ENCODE peak calls at places on chromosomes 6 and 20, in nine cellular contexts. U is testis, A is brain microvascular endothelial cell, Q is cardiac muscle cell, Y is mucosa of descending colon, J is WERI-Rb-1, X is fibroblast of mammary gland, R is OCI-LY7, H is PC-3. Z is an unnamed sample.

GRCh38 chr6:126123226-126123625 is 136.9 kb downstream of the TRMT11 start:
- DNase-seq in U (peak), A (peak), Q (peak), Y (no peak), J (no peak), X (no peak), R (no peak), H (no peak), Z (no peak)

GRCh38 chr6:106511274-106512047 is 117.8 kb downstream of the RTN4IP1 start:
- DNase-seq in U (no peak), A (no peak), Q (peak), Y (peak), J (peak), X (peak), R (peak), H (peak), Z (peak)

GRCh38 chr20:24980321-24981053 is 12.1 kb downstream of the APMAP start:
- DNase-seq in U (no peak), A (no peak), Q (no peak), Y (no peak), J (no peak), X (no peak), R (no peak), H (no peak), Z (no peak)

GRCh38 chr6:104617541-104618072 is 242.1 kb downstream of the HACE1 start:
- DNase-seq in U (no peak), A (no peak), Q (no peak), Y (no peak), J (no peak), X (no peak), R (no peak), H (no peak), Z (no peak)

GRCh38 chr6:160428069-160428430 is 79.9 kb downstream of the SLC22A3 start:
- DNase-seq in U (peak), A (no peak), Q (peak), Y (no peak), J (no peak), X (peak), R (no peak), H (no peak), Z (no peak)

GRCh38 chr6:37516920-37517405 is 17.3 kb upstream of the CCDC167 start:
- DNase-seq in U (no peak), A (no peak), Q (no peak), Y (peak), J (peak), X (peak), R (no peak), H (no peak), Z (no peak)

GRCh38 chr6:109079981-109080380 is 14.7 kb downstream of the SESN1 start:
- DNase-seq in U (peak), A (no peak), Q (no peak), Y (no peak), J (no peak), X (no peak), R (peak), H (no peak), Z (no peak)

GRCh38 chr6:12009904-12010634 is 2.0 kb upstream of the HIVEP1 start:
- DNase-seq in U (no peak), A (peak), Q (peak), Y (no peak), J (no peak), X (peak), R (no peak), H (peak), Z (no peak)

GRCh38 chr6:40599580-40599979 is 12.4 kb upstream of the LRFN2 start:
- DNase-seq in U (peak), A (no peak), Q (no peak), Y (no peak), J (no peak), X (no peak), R (no peak), H (no peak), Z (no peak)

GRCh38 chr6:126527016-126527606 is 187.2 kb downstream of the CENPW start:
- DNase-seq in U (no peak), A (no peak), Q (no peak), Y (no peak), J (no peak), X (no peak), R (no peak), H (no peak), Z (no peak)

GRCh38 chr20:46767127-46767761 is 57.8 kb downstream of the SLC2A10 start:
- DNase-seq in U (peak), A (no peak), Q (peak), Y (no peak), J (peak), X (peak), R (peak), H (peak), Z (peak)

GRCh38 chr20:37494301-37494700 is 26.7 kb upstream of the NNAT start:
- DNase-seq in U (no peak), A (no peak), Q (no peak), Y (no peak), J (no peak), X (no peak), R (no peak), H (no peak), Z (no peak)

GRCh38 chr6:134636221-134636830 is 313.6 kb downstream of the ALDH8A1 start:
- DNase-seq in U (no peak), A (no peak), Q (no peak), Y (no peak), J (no peak), X (no peak), R (peak), H (no peak), Z (peak)

GRCh38 chr6:109762166-109762565 is 71.1 kb downstream of the FIG4 start:
- DNase-seq in U (no peak), A (no peak), Q (no peak), Y (no peak), J (no peak), X (no peak), R (no peak), H (no peak), Z (no peak)

GRCh38 chr20:8126979-8127378 is 5.1 kb upstream of the PLCB1 start:
- DNase-seq in U (no peak), A (no peak), Q (no peak), Y (no peak), J (no peak), X (no peak), R (no peak), H (no peak), Z (no peak)

GRCh38 chr6:42751055-42751454 is 5.2 kb upstream of the TBCC start:
- DNase-seq in U (no peak), A (no peak), Q (no peak), Y (no peak), J (no peak), X (no peak), R (no peak), H (no peak), Z (no peak)

GRCh38 chr6:149983145-149983544 is 19.4 kb downstream of the ULBP1 start:
- DNase-seq in U (no peak), A (no peak), Q (no peak), Y (no peak), J (no peak), X (no peak), R (no peak), H (no peak), Z (no peak)

GRCh38 chr20:23361108-23361650 is 803 bp upstream of the GZF1 start:
- DNase-seq in U (peak), A (no peak), Q (peak), Y (no peak), J (no peak), X (peak), R (no peak), H (peak), Z (no peak)

GRCh38 chr6:128807577-128807976 is 75.4 kb upstream of the LAMA2 start:
- DNase-seq in U (no peak), A (no peak), Q (peak), Y (no peak), J (no peak), X (peak), R (peak), H (peak), Z (no peak)
- TF ChIP-seq CTCF in U (no peak), A (peak), Q (peak), Y (no peak), J (no peak), X (peak), R (peak), H (peak), Z (no peak)

GRCh38 chr6:3615391-3616380 is 135.8 kb downstream of the PXDC1 start:
- DNase-seq in U (no peak), A (no peak), Q (no peak), Y (no peak), J (no peak), X (no peak), R (no peak), H (no peak), Z (no peak)
- TF ChIP-seq CTCF in U (no peak), A (no peak), Q (no peak), Y (no peak), J (no peak), X (no peak), R (no peak), H (peak), Z (no peak)

GRCh38 chr20:34541264-34541901 is 17.1 kb upstream of the MAP1LC3A start:
- DNase-seq in U (no peak), A (no peak), Q (no peak), Y (peak), J (no peak), X (no peak), R (no peak), H (no peak), Z (no peak)
- TF ChIP-seq CTCF in U (no peak), A (no peak), Q (no peak), Y (no peak), J (no peak), X (no peak), R (no peak), H (no peak), Z (no peak)

DNA sequence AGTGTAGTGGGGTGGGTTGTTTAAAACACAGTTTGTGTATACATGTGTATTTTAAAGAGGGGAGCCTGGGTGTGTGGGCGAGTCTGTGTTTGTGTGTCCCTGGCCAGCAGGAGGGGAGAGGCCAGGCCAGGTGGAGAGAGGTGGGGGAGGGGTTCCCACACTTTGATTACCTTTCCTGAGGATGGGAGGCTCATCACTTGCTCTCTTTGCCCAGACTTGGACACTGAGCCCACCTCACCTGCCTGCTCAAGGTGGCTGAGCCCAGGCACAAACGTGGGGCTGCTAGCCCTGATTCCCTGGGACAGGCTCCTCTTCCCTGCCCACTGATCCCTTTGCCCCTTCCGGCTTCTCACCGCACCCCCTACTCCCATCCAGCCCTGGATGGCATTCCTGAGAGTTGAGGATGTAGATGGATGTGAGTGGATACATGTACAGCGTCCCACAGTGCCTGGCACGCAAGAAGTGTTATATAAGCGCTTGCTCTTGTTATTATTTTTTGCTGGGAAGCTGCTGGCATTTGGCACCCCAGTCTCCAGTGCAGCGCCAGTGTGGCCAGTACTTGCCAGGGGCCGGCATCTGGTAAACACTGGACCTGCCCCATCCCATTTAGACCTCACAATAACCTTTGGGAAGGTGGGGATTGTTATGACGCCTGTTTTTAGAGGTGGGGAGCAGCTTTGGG is 2.7 kb downstream of the CEBPB start:
- DNase-seq in U (no peak), A (no peak), Q (peak), Y (no peak), J (no peak), X (peak), R (no peak), H (peak), Z (no peak)
- TF ChIP-seq CTCF in U (no peak), A (no peak), Q (no peak), Y (no peak), J (no peak), X (no peak), R (no peak), H (peak), Z (no peak)

GRCh38 chr6:113190170-113190569 is 667.0 kb upstream of the MARCKS start:
- DNase-seq in U (no peak), A (no peak), Q (peak), Y (no peak), J (peak), X (peak), R (no peak), H (peak), Z (no peak)
- TF ChIP-seq CTCF in U (no peak), A (peak), Q (peak), Y (no peak), J (peak), X (peak), R (peak), H (peak), Z (no peak)

DNA sequence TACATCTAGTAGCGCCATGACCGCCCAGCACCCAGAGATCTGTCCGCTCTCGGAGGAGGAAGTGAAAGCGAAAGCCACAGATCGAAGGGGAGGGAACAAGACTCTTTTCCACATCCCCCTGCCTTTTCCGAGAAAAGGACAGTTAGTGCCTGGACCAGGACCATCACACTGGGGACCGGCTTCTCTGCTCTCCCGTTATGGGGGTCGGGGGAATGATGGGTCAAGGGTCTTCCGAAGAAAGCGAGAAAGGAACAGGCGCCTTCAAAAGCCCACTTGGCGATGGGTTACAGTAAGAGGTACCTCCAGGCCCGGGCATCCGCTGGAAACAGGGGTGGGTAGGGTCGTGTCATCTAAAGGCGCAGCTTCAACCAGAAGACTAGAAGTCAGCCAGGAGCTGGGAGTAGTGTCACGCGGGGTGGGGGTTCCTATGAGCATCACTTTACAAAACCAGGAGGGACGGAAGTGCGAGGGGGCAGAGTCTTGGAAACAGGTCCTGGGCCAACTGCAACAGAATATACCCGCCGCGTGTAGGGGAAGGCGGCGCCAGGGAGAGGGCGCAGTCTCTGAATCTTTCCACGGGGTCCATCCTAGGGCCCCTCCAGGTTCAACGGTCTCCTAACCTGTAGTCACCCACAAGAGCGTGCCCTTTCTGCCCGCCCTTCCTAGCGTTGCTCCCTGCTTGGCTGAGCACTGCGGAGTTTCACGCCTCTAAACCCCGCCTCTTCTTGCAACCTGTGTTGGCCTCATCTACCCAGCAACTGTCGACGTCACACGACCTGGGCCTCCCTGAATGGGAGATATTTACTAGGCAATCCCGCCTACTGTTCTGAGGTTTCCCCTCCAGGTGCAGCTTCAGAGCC is at the start of gene PSMB8:
- DNase-seq in U (peak), A (peak), Q (peak), Y (peak), J (peak), X (peak), R (peak), H (peak), Z (peak)
- TF ChIP-seq CTCF in U (no peak), A (peak), Q (peak), Y (no peak), J (peak), X (peak), R (peak), H (peak), Z (no peak)

DNA sequence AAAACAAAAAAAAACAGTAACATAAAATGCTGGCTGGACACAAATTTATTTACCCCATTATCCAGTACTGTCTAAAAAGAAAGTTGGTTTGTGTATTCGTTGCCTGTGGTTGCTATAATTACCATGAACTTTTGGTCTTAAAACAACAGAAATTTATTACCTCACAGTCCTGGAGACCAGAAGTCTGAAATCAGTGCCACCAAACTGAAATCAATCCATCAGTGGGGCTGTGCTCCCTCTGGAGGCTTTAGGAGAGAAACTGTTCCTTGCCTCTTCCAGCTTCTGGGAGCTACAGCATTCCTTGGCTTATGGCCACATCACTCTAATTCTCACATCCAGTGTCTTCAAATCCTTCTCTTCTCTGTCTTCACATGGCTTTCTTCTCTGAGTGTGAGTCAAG is 79.4 kb downstream of the SNX5 start:
- DNase-seq in U (no peak), A (no peak), Q (peak), Y (no peak), J (no peak), X (peak), R (no peak), H (peak), Z (no peak)
- TF ChIP-seq CTCF in U (no peak), A (peak), Q (peak), Y (no peak), J (no peak), X (peak), R (peak), H (peak), Z (no peak)

GRCh38 chr6:36423101-36423824 is 19.4 kb downstream of the PXT1 start:
- DNase-seq in U (peak), A (peak), Q (peak), Y (peak), J (peak), X (peak), R (peak), H (peak), Z (peak)
- TF ChIP-seq CTCF in U (peak), A (peak), Q (peak), Y (peak), J (peak), X (peak), R (peak), H (peak), Z (peak)

GRCh38 chr20:44228465-44229258 is 18.1 kb upstream of the OSER1 start:
- DNase-seq in U (no peak), A (no peak), Q (no peak), Y (no peak), J (no peak), X (no peak), R (no peak), H (peak), Z (no peak)
- TF ChIP-seq CTCF in U (no peak), A (no peak), Q (no peak), Y (no peak), J (no peak), X (no peak), R (no peak), H (no peak), Z (no peak)

Z was measured in GM13976.